ENCODE peak calls at places on chromosomes 13 and 19, in eight cellular contexts. J, E, G, Z, H, F, K and Q are unnamed samples.

GRCh38 chr19:48170817-48171347 is 402 bp downstream of the ZSWIM9 start:
- DNase-seq in J (no peak), E (no peak), G (no peak), Z (peak), H (peak), F (no peak), K (peak), Q (no peak)

GRCh38 chr13:53020764-53021332 is 7.8 kb upstream of the OLFM4 start:
- DNase-seq in J (no peak), E (no peak), G (no peak), Z (no peak), H (no peak), F (no peak), K (no peak), Q (no peak)

GRCh38 chr13:105774739-105775460 is 760.6 kb downstream of the EFNB2 start:
- DNase-seq in J (peak), E (no peak), G (no peak), Z (no peak), H (no peak), F (no peak), K (no peak), Q (no peak)

GRCh38 chr19:10701955-10702307 is 692 bp downstream of the QTRT1 start:
- DNase-seq in J (no peak), E (peak), G (peak), Z (no peak), H (no peak), F (no peak), K (peak), Q (peak)

GRCh38 chr13:99151516-99151915 is 49.1 kb upstream of the UBAC2 start:
- DNase-seq in J (peak), E (no peak), G (no peak), Z (no peak), H (no peak), F (no peak), K (no peak), Q (peak)

GRCh38 chr13:94710081-94710809 is 2.1 kb downstream of the SOX21 start:
- DNase-seq in J (no peak), E (no peak), G (no peak), Z (no peak), H (no peak), F (no peak), K (peak), Q (no peak)

GRCh38 chr19:13629687-13630357 is 123.5 kb upstream of the CACNA1A start:
- DNase-seq in J (no peak), E (no peak), G (no peak), Z (no peak), H (no peak), F (no peak), K (no peak), Q (no peak)

GRCh38 chr13:50208826-50209335 is 193.6 kb downstream of the KCNRG start:
- DNase-seq in J (no peak), E (peak), G (peak), Z (peak), H (peak), F (peak), K (peak), Q (no peak)

GRCh38 chr19:18208098-18208951 is 4.5 kb upstream of the RAB3A start:
- DNase-seq in J (no peak), E (no peak), G (peak), Z (peak), H (peak), F (peak), K (peak), Q (peak)

GRCh38 chr13:90099847-90100246 is 1247.6 kb upstream of the MIR17HG start:
- DNase-seq in J (no peak), E (no peak), G (no peak), Z (no peak), H (no peak), F (no peak), K (no peak), Q (no peak)

GRCh38 chr13:77660841-77661250 is 36.6 kb upstream of the SLAIN1 start:
- DNase-seq in J (no peak), E (no peak), G (no peak), Z (peak), H (peak), F (no peak), K (no peak), Q (no peak)

GRCh38 chr19:39647918-39648317 is 7.8 kb upstream of the LGALS16 start:
- DNase-seq in J (no peak), E (no peak), G (no peak), Z (no peak), H (no peak), F (no peak), K (no peak), Q (no peak)

GRCh38 chr13:110882228-110882627 is 32.6 kb downstream of the ANKRD10 start:
- DNase-seq in J (no peak), E (no peak), G (no peak), Z (no peak), H (no peak), F (no peak), K (no peak), Q (no peak)

GRCh38 chr13:81140675-81141074 is 799.7 kb upstream of the SPRY2 start:
- DNase-seq in J (no peak), E (no peak), G (no peak), Z (no peak), H (no peak), F (no peak), K (no peak), Q (no peak)

GRCh38 chr19:784541-784940 is 12.7 kb upstream of the PTBP1 start:
- DNase-seq in J (no peak), E (no peak), G (no peak), Z (no peak), H (no peak), F (no peak), K (no peak), Q (no peak)

GRCh38 chr13:33560722-33561121 is 257.2 kb upstream of the RFC3 start:
- DNase-seq in J (no peak), E (no peak), G (no peak), Z (no peak), H (no peak), F (no peak), K (no peak), Q (no peak)

GRCh38 chr19:32129141-32129540 is 216.3 kb upstream of the ZNF507 start:
- DNase-seq in J (no peak), E (no peak), G (no peak), Z (no peak), H (no peak), F (no peak), K (no peak), Q (no peak)

GRCh38 chr13:59452189-59452588 is 711.5 kb downstream of the DIAPH3 start:
- DNase-seq in J (no peak), E (no peak), G (no peak), Z (no peak), H (no peak), F (no peak), K (no peak), Q (no peak)

GRCh38 chr13:23771966-23772365 is 117.2 kb downstream of the MIPEP start:
- DNase-seq in J (no peak), E (no peak), G (no peak), Z (no peak), H (no peak), F (no peak), K (no peak), Q (no peak)

DNA sequence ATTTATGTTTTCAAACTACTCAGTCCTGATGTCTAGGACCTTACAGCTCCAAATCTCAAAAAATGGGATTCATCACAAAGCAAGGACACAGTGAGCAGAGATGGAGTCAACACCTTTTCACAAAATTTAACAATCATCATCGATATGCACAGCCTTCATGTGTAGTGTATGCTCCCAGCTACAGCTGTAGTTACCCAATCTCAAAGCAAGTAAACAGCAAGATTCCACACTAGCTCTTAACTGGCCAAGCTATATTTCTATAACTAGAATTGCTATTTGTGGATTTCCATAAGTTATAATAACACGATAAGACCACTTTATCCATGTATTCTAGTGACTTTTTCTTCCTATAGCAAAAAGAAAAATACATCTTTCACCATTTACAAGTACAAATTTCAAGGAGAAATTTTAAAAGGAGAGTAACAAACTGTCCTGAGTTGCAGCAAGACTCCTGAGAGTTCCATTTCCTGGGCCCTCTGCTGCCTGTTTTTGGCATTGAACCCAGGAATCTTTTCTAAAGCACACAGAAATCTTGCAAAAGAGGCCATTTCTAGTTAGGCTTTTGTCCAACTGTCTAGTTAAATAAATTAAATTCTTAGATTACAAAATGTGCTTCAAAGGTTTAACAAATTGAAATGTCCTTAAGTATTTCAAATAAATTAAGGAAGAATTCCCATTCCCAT is 460.6 kb downstream of the FGF14 start:
- DNase-seq in J (peak), E (no peak), G (no peak), Z (no peak), H (no peak), F (no peak), K (no peak), Q (no peak)
- TF ChIP-seq CTCF in J (peak), E (peak), G (no peak), Z (no peak), H (peak), F (peak), K (peak), Q (no peak)

GRCh38 chr19:54653181-54653809 is 9.5 kb upstream of the LILRB4 start:
- DNase-seq in J (no peak), E (no peak), G (no peak), Z (no peak), H (no peak), F (no peak), K (no peak), Q (no peak)
- TF ChIP-seq CTCF in J (peak), E (peak), G (no peak), Z (peak), H (peak), F (peak), K (peak), Q (peak)

GRCh38 chr13:112929778-112930055 is 39.3 kb upstream of the MCF2L start:
- DNase-seq in J (no peak), E (no peak), G (no peak), Z (no peak), H (no peak), F (no peak), K (no peak), Q (no peak)

GRCh38 chr13:112932971-112933370 is 36.0 kb upstream of the MCF2L start:
- DNase-seq in J (no peak), E (no peak), G (no peak), Z (no peak), H (no peak), F (no peak), K (no peak), Q (no peak)

GRCh38 chr13:112930192-112930591 is 38.8 kb upstream of the MCF2L start:
- DNase-seq in J (no peak), E (no peak), G (no peak), Z (no peak), H (no peak), F (no peak), K (no peak), Q (no peak)

GRCh38 chr13:112928958-112929777 is 39.8 kb upstream of the MCF2L start:
- DNase-seq in J (no peak), E (no peak), G (no peak), Z (no peak), H (no peak), F (no peak), K (no peak), Q (no peak)

GRCh38 chr13:112931028-112931934 is 37.7 kb upstream of the MCF2L start:
- DNase-seq in J (peak), E (peak), G (peak), Z (no peak), H (no peak), F (no peak), K (peak), Q (no peak)
- TF ChIP-seq CTCF in J (peak), E (peak), G (no peak), Z (peak), H (peak), F (peak), K (peak), Q (no peak)

DNA sequence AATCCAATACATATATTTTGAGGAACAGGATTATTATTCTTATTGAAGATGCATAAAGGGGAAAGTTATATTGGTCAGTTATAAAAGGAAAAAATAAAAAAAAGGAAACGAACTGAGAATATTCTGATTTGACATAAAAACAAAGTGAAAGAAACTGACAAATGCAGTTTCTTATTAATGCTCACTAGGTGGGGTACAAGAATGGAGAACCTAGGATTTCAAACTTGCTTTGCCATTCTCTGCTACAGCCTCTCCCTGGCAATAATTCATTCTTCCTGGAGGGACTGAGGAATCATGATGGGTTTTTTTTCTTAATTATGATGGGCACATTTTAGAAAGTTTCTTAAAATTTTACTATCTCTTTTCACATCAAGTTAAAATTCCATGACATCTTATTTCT is 154.9 kb downstream of the PCDH9 start:
- DNase-seq in J (no peak), E (no peak), G (no peak), Z (no peak), H (no peak), F (no peak), K (no peak), Q (no peak)
- TF ChIP-seq CTCF in J (no peak), E (peak), G (no peak), Z (peak), H (no peak), F (no peak), K (peak), Q (no peak)